ENCODE peak calls at places on chromosomes 4 and X, in seven cellular contexts. I is BJ; G is choroid plexus epithelial cell; Z is activated CD4-positive, CD25-positive, alpha-beta regulatory T cell; E is right cardiac atrium; C is effector memory CD8-positive, alpha-beta T cell; R is fibroblast of the aortic adventitia. U is an unnamed sample.

GRCh38 chr4:123408471-123409084 is 12.0 kb downstream of the SPRY1 start:
- DNase-seq in I (no peak), G (no peak), Z (no peak), E (no peak), C (no peak), R (peak; percentile 55), U (no peak)

GRCh38 chrX:48461830-48462229 is 8.2 kb downstream of the SLC38A5 start:
- DNase-seq in I (no peak), G (no peak), Z (no peak), E (no peak), C (no peak), R (no peak), U (no peak)

GRCh38 chr4:5435201-5435600 is 273.2 kb downstream of the EVC2 start:
- DNase-seq in I (no peak), G (no peak), Z (no peak), E (no peak), C (no peak), R (no peak), U (no peak)

GRCh38 chrX:34875204-34875603 is 67.4 kb upstream of the FAM47B start:
- DNase-seq in I (no peak), G (peak; percentile 92), Z (no peak), E (no peak), C (no peak), R (peak; percentile 72), U (no peak)

GRCh38 chr4:43331226-43332078 is 438.9 kb downstream of the GRXCR1 start:
- DNase-seq in I (no peak), G (peak; percentile 30), Z (no peak), E (no peak), C (no peak), R (peak; percentile 82), U (no peak)

GRCh38 chr4:1723131-1723801 is 1.9 kb downstream of the TACC3 start:
- DNase-seq in I (no peak), G (no peak), Z (no peak), E (no peak), C (peak; percentile 47), R (no peak), U (peak; percentile 77)

GRCh38 chr4:66577922-66578321 is 907.6 kb upstream of the EPHA5 start:
- DNase-seq in I (no peak), G (no peak), Z (no peak), E (no peak), C (no peak), R (no peak), U (no peak)

GRCh38 chr4:1596393-1596792 is 87.7 kb downstream of the FAM53A start:
- DNase-seq in I (no peak), G (no peak), Z (no peak), E (peak; percentile 31), C (no peak), R (no peak), U (no peak)

GRCh38 chr4:114694770-114695169 is 96.2 kb downstream of the UGT8 start:
- DNase-seq in I (peak; percentile 2), G (peak; percentile 58), Z (no peak), E (no peak), C (no peak), R (peak; percentile 49), U (peak; percentile 14)

GRCh38 chr4:122826000-122826595 is 533 bp upstream of the FGF2 start:
- DNase-seq in I (no peak), G (peak; percentile 22), Z (no peak), E (no peak), C (no peak), R (peak; percentile 70), U (no peak)

GRCh38 chr4:54539500-54540029 is 118.2 kb upstream of the KIT start:
- DNase-seq in I (no peak), G (peak; percentile 26), Z (no peak), E (peak; percentile 86), C (no peak), R (no peak), U (no peak)

GRCh38 chr4:155442267-155443105 is 65.7 kb upstream of the MAP9 start:
- DNase-seq in I (no peak), G (peak; percentile 76), Z (no peak), E (peak; percentile 93), C (peak; percentile 3), R (peak; percentile 74), U (peak; percentile 31)

U was measured in MV-4-11.